ENCODE peak calls at places on chromosome 14, in six cellular contexts. I is activated CD4-positive, alpha-beta T cell treated with anti-CD3 and anti-CD28 coated beads, Interleukin-2, amount 50 U/mL, for 48 hours; Y is endothelial cell; F is ACHN; G is hippocampal formation; E is NCI-H1694 treated with DMSO at 0.1 percent for 48 hours. D is an unnamed sample.

GRCh38 chr14:80213602-80214001 is 2.3 kb upstream of the DIO2 start:
- DNase-seq in I (peak; percentile 11), G (no peak), F (peak; percentile 61), E (peak; percentile 39), Y (peak; percentile 64), D (peak; percentile 60)

GRCh38 chr14:50657753-50658152 is 10.4 kb downstream of the SAV1 start:
- DNase-seq in E (no peak), I (no peak), Y (no peak), G (no peak), F (no peak), D (no peak)

GRCh38 chr14:62428429-62429203 is 616.6 kb downstream of the KCNH5 start:
- DNase-seq in E (no peak), G (no peak), Y (no peak), I (no peak), F (no peak), D (no peak)

GRCh38 chr14:55314449-55314848 is 43.2 kb downstream of the FBXO34 start:
- DNase-seq in G (no peak), F (no peak), I (no peak), Y (no peak), E (no peak), D (no peak)

GRCh38 chr14:59123526-59123925 is 64.9 kb upstream of the DAAM1 start:
- DNase-seq in F (no peak), G (no peak), I (no peak), Y (peak; percentile 9), E (no peak), D (no peak)

GRCh38 chr14:99274346-99275221 is 2.6 kb upstream of the BCL11B start:
- DNase-seq in I (peak; percentile 70), G (peak; percentile 35), F (peak; percentile 73), E (peak; percentile 97), Y (peak; percentile 75), D (peak; percentile 27)

GRCh38 chr14:53047302-53047701 is 96.5 kb upstream of the FERMT2 start:
- DNase-seq in F (no peak), I (no peak), Y (no peak), E (no peak), G (no peak), D (no peak)

GRCh38 chr14:34064349-34064748 is 113.5 kb upstream of the EGLN3 start:
- DNase-seq in G (no peak), E (no peak), I (no peak), Y (no peak), F (no peak), D (peak; percentile 69)

GRCh38 chr14:32606297-32606696 is 277.2 kb downstream of the AKAP6 start:
- DNase-seq in F (no peak), G (no peak), Y (no peak), E (no peak), I (no peak), D (no peak)

GRCh38 chr14:26187996-26188605 is 409.7 kb downstream of the NOVA1 start:
- DNase-seq in E (no peak), Y (no peak), G (no peak), F (no peak), I (no peak), D (no peak)

GRCh38 chr14:35419429-35419841 is 14.9 kb upstream of the NFKBIA start:
- DNase-seq in F (peak; percentile 82), G (no peak), E (no peak), Y (no peak), I (no peak), D (no peak)

GRCh38 chr14:23984891-23985607 is 3.7 kb upstream of the DHRS4L2 start:
- DNase-seq in F (no peak), E (no peak), G (no peak), Y (no peak), I (no peak), D (peak; percentile 73)

GRCh38 chr14:26709019-26709418 is 111.2 kb upstream of the NOVA1 start:
- DNase-seq in F (peak; percentile 20), Y (no peak), G (no peak), I (no peak), E (no peak), D (no peak)

GRCh38 chr14:22560638-22561365 is 28.2 kb downstream of the DAD1 start:
- DNase-seq in G (no peak), E (no peak), F (no peak), I (peak; percentile 66), Y (no peak), D (no peak)

GRCh38 chr14:97180304-97181200 is 383.4 kb downstream of the VRK1 start:
- DNase-seq in E (no peak), Y (no peak), G (no peak), I (no peak), F (peak; percentile 82), D (peak; percentile 1)

GRCh38 chr14:20799444-20799843 is 3.2 kb downstream of the RNASE1 start:
- DNase-seq in E (no peak), Y (no peak), G (no peak), F (no peak), I (no peak), D (no peak)

GRCh38 chr14:43956741-43957140 is 550.3 kb downstream of the FSCB start:
- DNase-seq in E (no peak), I (no peak), Y (no peak), G (no peak), F (no peak), D (no peak)

GRCh38 chr14:22118894-22119477 is 445.4 kb upstream of the OR4E1 start:
- DNase-seq in G (no peak), E (no peak), Y (no peak), F (no peak), I (no peak), D (peak; percentile 0)

GRCh38 chr14:92314182-92314581 is 8.8 kb upstream of the SLC24A4 start:
- DNase-seq in I (no peak), Y (no peak), G (no peak), F (no peak), E (no peak), D (no peak)

GRCh38 chr14:44081146-44081545 is 425.9 kb downstream of the FSCB start:
- DNase-seq in G (no peak), Y (no peak), E (no peak), F (no peak), I (no peak), D (no peak)

GRCh38 chr14:75476274-75476995 is 45.8 kb upstream of the BATF start:
- DNase-seq in G (no peak), F (no peak), Y (no peak), E (no peak), I (no peak), D (peak; percentile 53)

GRCh38 chr14:66369157-66369706 is 116.9 kb upstream of the CCDC196 start:
- DNase-seq in Y (no peak), F (no peak), E (no peak), G (no peak), I (no peak), D (no peak)

GRCh38 chr14:85566603-85567002 is 36.7 kb downstream of the FLRT2 start:
- DNase-seq in F (no peak), Y (no peak), E (no peak), I (no peak), G (no peak), D (peak; percentile 47)

GRCh38 chr14:104694475-104694950 is 5.1 kb downstream of the INF2 start:
- DNase-seq in I (no peak), Y (no peak), G (peak; percentile 88), E (peak; percentile 80), F (no peak), D (peak; percentile 75)

GRCh38 chr14:53190938-53191337 is 37.8 kb upstream of the DDHD1 start:
- DNase-seq in E (no peak), Y (no peak), G (no peak), F (no peak), I (peak; percentile 77), D (no peak)

GRCh38 chr14:74922752-74923401 is at the start of gene RPS6KL1:
- DNase-seq in F (peak; percentile 83), I (peak; percentile 77), E (peak; percentile 96), G (peak; percentile 81), Y (peak; percentile 83), D (peak; percentile 84)

GRCh38 chr14:23409475-23409874 is 1.4 kb upstream of the MYH6 start:
- DNase-seq in E (no peak), F (no peak), I (no peak), G (no peak), Y (no peak), D (no peak)

GRCh38 chr14:28308727-28309126 is 457.9 kb upstream of the FOXG1 start:
- DNase-seq in G (no peak), Y (no peak), E (no peak), F (no peak), I (no peak), D (peak; percentile 25)

GRCh38 chr14:105857223-105857815 is 330.9 kb downstream of the TMEM121 start:
- DNase-seq in I (no peak), E (no peak), G (no peak), F (no peak), Y (no peak), D (no peak)

GRCh38 chr14:94738097-94738496 is 31.8 kb downstream of the GSC start:
- DNase-seq in F (no peak), G (no peak), Y (no peak), I (no peak), E (no peak), D (no peak)

GRCh38 chr14:90518941-90519256 is 122.1 kb downstream of the CALM1 start:
- DNase-seq in E (peak; percentile 39), F (peak; percentile 34), I (peak; percentile 62), Y (peak; percentile 58), G (no peak), D (no peak)

GRCh38 chr14:32307881-32308582 is 21.1 kb upstream of the AKAP6 start:
- DNase-seq in G (no peak), Y (no peak), F (no peak), I (no peak), E (no peak), D (no peak)

GRCh38 chr14:104296388-104297312 is 158.3 kb downstream of the KIF26A start:
- DNase-seq in I (no peak), E (no peak), F (no peak), G (no peak), Y (no peak), D (no peak)

GRCh38 chr14:105261781-105262180 is 13.4 kb downstream of the BTBD6 start:
- DNase-seq in G (no peak), E (no peak), I (no peak), F (no peak), Y (no peak), D (no peak)

GRCh38 chr14:56216631-56217379 is 98.6 kb downstream of the PELI2 start:
- DNase-seq in Y (no peak), F (no peak), G (peak; percentile 49), I (no peak), E (peak; percentile 35), D (no peak)

GRCh38 chr14:40268236-40268635 is 836.0 kb upstream of the FBXO33 start:
- DNase-seq in G (no peak), F (no peak), I (no peak), Y (no peak), E (no peak), D (no peak)

GRCh38 chr14:28012629-28013415 is 753.8 kb upstream of the FOXG1 start:
- DNase-seq in E (no peak), F (no peak), Y (no peak), I (no peak), G (no peak), D (no peak)